ENCODE peak calls at places on chromosomes 7 and 10, in seven cellular contexts. One of them, this sample, is unnamed.

GRCh38 chr7:101870361-101871062 is 53.1 kb downstream of the CUX1 start:
- DNase-seq in cardiac muscle cell: no peak
- DNase-seq in mucosa of descending colon: peak; percentile 56
- DNase-seq in mammary epithelial cell: peak; percentile 79
- DNase-seq in left lung: no peak
- DNase-seq in adrenal gland: no peak
- DNase-seq in ovary: no peak
- DNase-seq in this sample: no peak

GRCh38 chr10:6802762-6803428 is 222.8 kb upstream of the PRKCQ start:
- DNase-seq in cardiac muscle cell: no peak
- DNase-seq in mucosa of descending colon: no peak
- DNase-seq in mammary epithelial cell: no peak
- DNase-seq in left lung: no peak
- DNase-seq in adrenal gland: no peak
- DNase-seq in ovary: no peak
- DNase-seq in this sample: no peak

GRCh38 chr7:75042299-75042698 is 31.3 kb downstream of the RCC1L start:
- DNase-seq in cardiac muscle cell: no peak
- DNase-seq in mucosa of descending colon: no peak
- DNase-seq in mammary epithelial cell: no peak
- DNase-seq in left lung: no peak
- DNase-seq in adrenal gland: peak; percentile 15
- DNase-seq in ovary: peak; percentile 52
- DNase-seq in this sample: no peak

GRCh38 chr10:980468-980867 is 7.8 kb upstream of the GTPBP4 start:
- DNase-seq in cardiac muscle cell: no peak
- DNase-seq in mucosa of descending colon: no peak
- DNase-seq in mammary epithelial cell: no peak
- DNase-seq in left lung: no peak
- DNase-seq in adrenal gland: no peak
- DNase-seq in ovary: no peak
- DNase-seq in this sample: no peak

GRCh38 chr7:128322040-128322643 is 21.6 kb downstream of the RBM28 start:
- DNase-seq in cardiac muscle cell: peak; percentile 25
- DNase-seq in mucosa of descending colon: no peak
- DNase-seq in mammary epithelial cell: peak; percentile 37
- DNase-seq in left lung: no peak
- DNase-seq in adrenal gland: peak; percentile 15
- DNase-seq in ovary: no peak
- DNase-seq in this sample: no peak

GRCh38 chr7:11668727-11669126 is 163.3 kb downstream of the THSD7A start:
- DNase-seq in cardiac muscle cell: peak; percentile 48
- DNase-seq in mucosa of descending colon: no peak
- DNase-seq in mammary epithelial cell: no peak
- DNase-seq in left lung: no peak
- DNase-seq in adrenal gland: no peak
- DNase-seq in ovary: no peak
- DNase-seq in this sample: no peak

GRCh38 chr10:95289003-95289920 is 1.5 kb downstream of the PDLIM1 start:
- DNase-seq in cardiac muscle cell: no peak
- DNase-seq in mucosa of descending colon: peak; percentile 62
- DNase-seq in mammary epithelial cell: peak; percentile 42
- DNase-seq in left lung: no peak
- DNase-seq in adrenal gland: no peak
- DNase-seq in ovary: no peak
- DNase-seq in this sample: no peak

GRCh38 chr7:48872548-48872947 is 51.8 kb upstream of the CDC14C start:
- DNase-seq in cardiac muscle cell: peak; percentile 65
- DNase-seq in mucosa of descending colon: no peak
- DNase-seq in mammary epithelial cell: no peak
- DNase-seq in left lung: no peak
- DNase-seq in adrenal gland: no peak
- DNase-seq in ovary: no peak
- DNase-seq in this sample: no peak

GRCh38 chr10:110151467-110151866 is 55.9 kb upstream of the MXI1 start:
- DNase-seq in cardiac muscle cell: no peak
- DNase-seq in mucosa of descending colon: peak; percentile 93
- DNase-seq in mammary epithelial cell: peak; percentile 58
- DNase-seq in left lung: no peak
- DNase-seq in adrenal gland: no peak
- DNase-seq in ovary: no peak
- DNase-seq in this sample: no peak

GRCh38 chr10:21534611-21535493 is 820 bp downstream of the MLLT10 start:
- DNase-seq in cardiac muscle cell: peak; percentile 88
- DNase-seq in mucosa of descending colon: peak; percentile 77
- DNase-seq in mammary epithelial cell: peak; percentile 46
- DNase-seq in left lung: peak; percentile 91
- DNase-seq in adrenal gland: peak; percentile 71
- DNase-seq in ovary: peak; percentile 66
- DNase-seq in this sample: peak; percentile 53

GRCh38 chr10:115065731-115066130 is 27.4 kb upstream of the ATRNL1 start:
- DNase-seq in cardiac muscle cell: peak; percentile 45
- DNase-seq in mucosa of descending colon: no peak
- DNase-seq in mammary epithelial cell: no peak
- DNase-seq in left lung: no peak
- DNase-seq in adrenal gland: no peak
- DNase-seq in ovary: no peak
- DNase-seq in this sample: no peak

GRCh38 chr10:269440-270074 is 134.3 kb downstream of the ZMYND11 start:
- DNase-seq in cardiac muscle cell: no peak
- DNase-seq in mucosa of descending colon: no peak
- DNase-seq in mammary epithelial cell: no peak
- DNase-seq in left lung: no peak
- DNase-seq in adrenal gland: no peak
- DNase-seq in ovary: no peak
- DNase-seq in this sample: no peak

GRCh38 chr7:127250312-127251047 is 2.3 kb downstream of the GRM8 start:
- DNase-seq in cardiac muscle cell: no peak
- DNase-seq in mucosa of descending colon: no peak
- DNase-seq in mammary epithelial cell: peak; percentile 1
- DNase-seq in left lung: no peak
- DNase-seq in adrenal gland: no peak
- DNase-seq in ovary: no peak
- DNase-seq in this sample: no peak

GRCh38 chr7:69399038-69399800 is 199.1 kb upstream of the AUTS2 start:
- DNase-seq in cardiac muscle cell: no peak
- DNase-seq in mucosa of descending colon: no peak
- DNase-seq in mammary epithelial cell: no peak
- DNase-seq in left lung: no peak
- DNase-seq in adrenal gland: peak; percentile 27
- DNase-seq in ovary: no peak
- DNase-seq in this sample: no peak

GRCh38 chr10:122460891-122461293 is 461 bp upstream of the HTRA1 start:
- DNase-seq in cardiac muscle cell: no peak
- DNase-seq in mucosa of descending colon: no peak
- DNase-seq in mammary epithelial cell: no peak
- DNase-seq in left lung: peak; percentile 73
- DNase-seq in adrenal gland: peak; percentile 5
- DNase-seq in ovary: peak; percentile 33
- DNase-seq in this sample: no peak
- H3K4me3 ChIP-seq in cardiac muscle cell: peak overlapping the region; percentile 47
- H3K4me3 ChIP-seq in mucosa of descending colon: no peak overlapping the region
- H3K4me3 ChIP-seq in mammary epithelial cell: peak overlapping the region; percentile 42
- H3K4me3 ChIP-seq in left lung: peak overlapping the region; percentile 50
- H3K4me3 ChIP-seq in adrenal gland: peak overlapping the region; percentile 83
- H3K4me3 ChIP-seq in ovary: peak overlapping the region; percentile 57
- H3K4me3 ChIP-seq in this sample: peak overlapping the region; percentile 91

DNA sequence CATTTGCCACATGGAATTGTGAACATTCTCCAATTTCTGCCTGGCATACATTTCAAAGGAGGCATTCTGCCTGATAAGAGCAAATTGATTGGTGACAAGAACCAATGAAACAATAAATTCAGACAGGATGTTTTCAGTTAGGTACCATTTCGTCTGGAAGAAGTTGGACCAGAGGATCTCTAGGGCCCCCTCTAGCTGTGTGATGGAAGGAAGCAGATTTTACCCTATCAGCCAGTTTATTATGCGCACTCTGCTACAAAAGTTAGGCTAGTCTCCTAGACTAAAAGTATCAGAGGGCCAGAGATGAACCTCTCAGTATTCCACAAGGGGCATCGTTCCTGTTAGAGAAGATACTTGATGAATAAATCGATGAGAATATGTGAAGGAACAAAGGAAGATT is 118.0 kb downstream of the BUB3 start:
- DNase-seq in cardiac muscle cell: no peak
- DNase-seq in mucosa of descending colon: no peak
- DNase-seq in mammary epithelial cell: no peak
- DNase-seq in left lung: no peak
- DNase-seq in adrenal gland: no peak
- DNase-seq in ovary: no peak
- DNase-seq in this sample: no peak
- TF ChIP-seq CTCF in cardiac muscle cell: peak; percentile 19
- TF ChIP-seq CTCF in mucosa of descending colon: no peak
- TF ChIP-seq CTCF in mammary epithelial cell: no peak
- TF ChIP-seq CTCF in left lung: no peak
- TF ChIP-seq CTCF in adrenal gland: no peak
- TF ChIP-seq CTCF in ovary: no peak
- TF ChIP-seq CTCF in this sample: no peak

GRCh38 chr10:36492590-36493510 is 632.5 kb upstream of the ANKRD30A start:
- DNase-seq in cardiac muscle cell: no peak
- DNase-seq in mucosa of descending colon: no peak
- DNase-seq in mammary epithelial cell: peak; percentile 36
- DNase-seq in left lung: no peak
- DNase-seq in adrenal gland: no peak
- DNase-seq in ovary: no peak
- DNase-seq in this sample: no peak
- H3K4me1 ChIP-seq in cardiac muscle cell: peaks cover 25% of the 10 kb centered on the region
- H3K4me1 ChIP-seq in mucosa of descending colon: no peaks in the 10 kb centered on the region
- H3K4me1 ChIP-seq in mammary epithelial cell: peaks cover 38% of the 10 kb centered on the region
- H3K4me1 ChIP-seq in left lung: no peaks in the 10 kb centered on the region
- H3K4me1 ChIP-seq in adrenal gland: no peaks in the 10 kb centered on the region
- H3K4me1 ChIP-seq in ovary: peaks cover 8% of the 10 kb centered on the region
- H3K4me1 ChIP-seq in this sample: peaks cover 37% of the 10 kb centered on the region

GRCh38 chr7:24729365-24730017 is 27.8 kb downstream of the GSDME start:
- DNase-seq in cardiac muscle cell: no peak
- DNase-seq in mucosa of descending colon: no peak
- DNase-seq in mammary epithelial cell: no peak
- DNase-seq in left lung: peak; percentile 47
- DNase-seq in adrenal gland: peak; percentile 18
- DNase-seq in ovary: no peak
- DNase-seq in this sample: peak; percentile 35
- H3K4me3 ChIP-seq in cardiac muscle cell: no peak overlapping the region
- H3K4me3 ChIP-seq in mucosa of descending colon: no peak overlapping the region
- H3K4me3 ChIP-seq in mammary epithelial cell: no peak overlapping the region
- H3K4me3 ChIP-seq in left lung: no peak overlapping the region
- H3K4me3 ChIP-seq in adrenal gland: no peak overlapping the region
- H3K4me3 ChIP-seq in ovary: no peak overlapping the region
- H3K4me3 ChIP-seq in this sample: no peak overlapping the region

DNA sequence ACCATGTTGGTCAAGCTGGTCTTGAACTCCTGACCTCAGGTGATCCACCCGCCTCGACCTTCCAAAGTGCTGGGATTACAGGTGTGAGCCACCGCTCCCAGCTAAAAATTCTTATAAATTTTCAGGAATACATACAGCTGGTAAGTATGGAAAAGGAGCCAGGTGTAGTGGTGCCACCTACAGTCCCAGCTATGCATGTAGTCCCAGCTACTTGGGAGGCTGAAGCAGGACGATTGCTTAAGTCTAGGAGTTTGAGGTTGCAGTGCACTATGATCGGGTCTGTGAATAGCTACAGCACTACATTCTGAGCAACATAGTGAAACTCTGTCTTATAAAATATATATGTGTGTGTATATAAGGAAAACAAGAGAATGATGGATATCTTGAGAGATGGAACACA is 19.0 kb downstream of the LDB1 start:
- DNase-seq in cardiac muscle cell: no peak
- DNase-seq in mucosa of descending colon: no peak
- DNase-seq in mammary epithelial cell: no peak
- DNase-seq in left lung: no peak
- DNase-seq in adrenal gland: no peak
- DNase-seq in ovary: no peak
- DNase-seq in this sample: no peak
- TF ChIP-seq CTCF in cardiac muscle cell: no peak
- TF ChIP-seq CTCF in mucosa of descending colon: no peak
- TF ChIP-seq CTCF in mammary epithelial cell: peak; percentile 9
- TF ChIP-seq CTCF in left lung: no peak
- TF ChIP-seq CTCF in adrenal gland: no peak
- TF ChIP-seq CTCF in ovary: no peak
- TF ChIP-seq CTCF in this sample: no peak